ENCODE peak calls at places on chromosomes 11 and 22, in four cellular contexts. O is GM12878, X is K562, D is HepG2. Y is an unnamed sample.

GRCh38 chr11:68353118-68353517 is 40.7 kb downstream of the LRP5 start:
- DNase-seq in O (no peak), D (no peak), X (no peak), Y (no peak)

GRCh38 chr11:95042906-95043305 is 6.3 kb upstream of the KDM4F start:
- DNase-seq in O (no peak), X (no peak), D (no peak), Y (no peak)

GRCh38 chr22:50303848-50304527 is 3.5 kb downstream of the PLXNB2 start:
- DNase-seq in X (no peak), D (peak), O (no peak), Y (no peak)

GRCh38 chr11:108825381-108825780 is 160.5 kb downstream of the DDX10 start:
- DNase-seq in O (no peak), D (no peak), X (no peak), Y (no peak)

GRCh38 chr22:32023251-32023827 is 19.7 kb upstream of the SLC5A1 start:
- DNase-seq in O (no peak), X (peak), D (no peak), Y (no peak)

GRCh38 chr22:40216041-40216756 is 38.5 kb downstream of the TNRC6B start:
- DNase-seq in X (no peak), O (peak), D (no peak), Y (no peak)

GRCh38 chr11:10450451-10451398 is 4.3 kb upstream of the AMPD3 start:
- DNase-seq in X (no peak), O (no peak), D (peak), Y (no peak)

GRCh38 chr11:69592986-69593385 is 48.0 kb upstream of the CCND1 start:
- DNase-seq in D (no peak), O (no peak), X (no peak), Y (no peak)

GRCh38 chr11:112012877-112013276 is 12.3 kb upstream of the DLAT start:
- DNase-seq in X (no peak), D (peak), O (no peak), Y (no peak)

GRCh38 chr11:73779084-73779902 is 8.4 kb upstream of the MRPL48 start:
- DNase-seq in X (peak), O (peak), D (peak), Y (peak)

GRCh38 chr11:74686792-74687191 is 44.4 kb downstream of the CHRDL2 start:
- DNase-seq in X (no peak), D (no peak), O (no peak), Y (no peak)

GRCh38 chr22:33002035-33002434 is 56.1 kb downstream of the SYN3 start:
- DNase-seq in X (no peak), D (no peak), O (no peak), Y (no peak)

GRCh38 chr11:123640677-123641494 is 13.5 kb downstream of the SCN3B start:
- DNase-seq in X (peak), O (no peak), D (peak), Y (peak)

GRCh38 chr11:47551086-47551485 is 1.8 kb downstream of the CELF1 start:
- DNase-seq in X (peak), D (peak), O (no peak), Y (peak)

GRCh38 chr11:120835601-120836228 is 188.2 kb upstream of the TBCEL start:
- DNase-seq in O (peak), X (no peak), D (peak), Y (no peak)

GRCh38 chr22:20092477-20092854 is 12.4 kb downstream of the DGCR8 start:
- DNase-seq in O (no peak), D (no peak), X (no peak), Y (no peak)

GRCh38 chr22:38412435-38413084 is 42.4 kb downstream of the KCNJ4 start:
- DNase-seq in X (peak), O (no peak), D (no peak), Y (peak)

GRCh38 chr11:115170133-115170815 is 333.9 kb downstream of the CADM1 start:
- DNase-seq in D (peak), X (peak), O (no peak), Y (peak)

GRCh38 chr11:77115956-77116355 is 12.1 kb upstream of the MYO7A start:
- DNase-seq in X (no peak), O (no peak), D (no peak), Y (no peak)

GRCh38 chr22:48853627-48854240 is 973.9 kb downstream of the BRD1 start:
- DNase-seq in D (no peak), X (no peak), O (no peak), Y (no peak)

GRCh38 chr11:115581871-115582639 is 77.8 kb upstream of the CADM1 start:
- DNase-seq in O (no peak), X (peak), D (no peak), Y (peak)

GRCh38 chr11:115736146-115736545 is 231.9 kb upstream of the CADM1 start:
- DNase-seq in D (no peak), O (no peak), X (no peak), Y (no peak)

GRCh38 chr11:69278091-69278867 is 15.7 kb upstream of the MYEOV start:
- DNase-seq in X (no peak), D (no peak), O (no peak), Y (no peak)

GRCh38 chr11:18061351-18061750 is 15.3 kb upstream of the TPH1 start:
- DNase-seq in D (no peak), X (no peak), O (no peak), Y (no peak)

GRCh38 chr11:65127473-65128181 is 5.5 kb downstream of the MRPL49 start:
- DNase-seq in D (no peak), X (no peak), O (no peak), Y (no peak)

GRCh38 chr11:111520565-111520964 is 6.0 kb downstream of the HOATZ start:
- DNase-seq in D (no peak), O (no peak), X (no peak), Y (no peak)

GRCh38 chr22:50687829-50688228 is 15.2 kb downstream of the SHANK3 start:
- DNase-seq in X (no peak), O (no peak), D (no peak), Y (no peak)

GRCh38 chr11:74288161-74288560 is 23.3 kb downstream of the P4HA3 start:
- DNase-seq in X (peak), O (no peak), D (no peak), Y (no peak)

GRCh38 chr11:102226702-102227101 is 90.6 kb upstream of the BIRC3 start:
- DNase-seq in O (no peak), X (peak), D (no peak), Y (no peak)

GRCh38 chr11:102220728-102221467 is 96.4 kb upstream of the BIRC3 start:
- DNase-seq in D (no peak), O (no peak), X (no peak), Y (no peak)

GRCh38 chr11:102225689-102226562 is 91.4 kb upstream of the BIRC3 start:
- DNase-seq in D (peak), O (no peak), X (no peak), Y (no peak)

GRCh38 chr11:102229510-102230119 is 87.7 kb upstream of the BIRC3 start:
- DNase-seq in D (peak), X (no peak), O (no peak), Y (no peak)

DNA sequence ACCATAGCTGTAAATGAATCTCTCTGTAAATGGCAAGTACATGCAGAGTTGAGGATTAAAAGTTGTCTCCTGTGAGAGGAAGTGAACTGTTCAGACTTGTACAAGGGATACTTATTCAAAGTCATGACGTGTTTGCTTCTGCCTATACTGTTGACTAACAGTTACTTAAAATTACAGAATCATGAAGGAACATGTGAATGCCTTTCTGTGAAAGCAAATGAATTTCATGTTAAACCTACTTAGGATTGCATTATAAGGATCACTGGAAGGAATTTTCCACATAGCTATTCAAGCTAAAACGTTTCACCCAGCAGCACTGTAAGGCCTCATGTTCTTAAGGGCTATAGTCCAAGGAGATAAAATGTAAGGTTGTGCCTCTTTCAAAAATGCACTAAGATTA is 93.4 kb upstream of the BIRC3 start:
- DNase-seq in O (no peak), D (no peak), X (no peak), Y (no peak)
- TF ChIP-seq TARDBP in O (no peak), D (no peak), X (no peak), Y (no peak)

GRCh38 chr22:42682113-42682851 is 33.1 kb upstream of the CYB5R3 start:
- DNase-seq in O (no peak), X (no peak), D (no peak), Y (no peak)

GRCh38 chr22:42680648-42681047 is 31.5 kb upstream of the CYB5R3 start:
- DNase-seq in O (no peak), D (no peak), X (peak), Y (no peak)

GRCh38 chr22:42685941-42686666 is 34.6 kb downstream of the A4GALT start:
- DNase-seq in X (no peak), O (no peak), D (no peak), Y (no peak)

GRCh38 chr22:42684462-42685195 is 35.4 kb upstream of the CYB5R3 start:
- DNase-seq in D (no peak), O (no peak), X (no peak), Y (no peak)

DNA sequence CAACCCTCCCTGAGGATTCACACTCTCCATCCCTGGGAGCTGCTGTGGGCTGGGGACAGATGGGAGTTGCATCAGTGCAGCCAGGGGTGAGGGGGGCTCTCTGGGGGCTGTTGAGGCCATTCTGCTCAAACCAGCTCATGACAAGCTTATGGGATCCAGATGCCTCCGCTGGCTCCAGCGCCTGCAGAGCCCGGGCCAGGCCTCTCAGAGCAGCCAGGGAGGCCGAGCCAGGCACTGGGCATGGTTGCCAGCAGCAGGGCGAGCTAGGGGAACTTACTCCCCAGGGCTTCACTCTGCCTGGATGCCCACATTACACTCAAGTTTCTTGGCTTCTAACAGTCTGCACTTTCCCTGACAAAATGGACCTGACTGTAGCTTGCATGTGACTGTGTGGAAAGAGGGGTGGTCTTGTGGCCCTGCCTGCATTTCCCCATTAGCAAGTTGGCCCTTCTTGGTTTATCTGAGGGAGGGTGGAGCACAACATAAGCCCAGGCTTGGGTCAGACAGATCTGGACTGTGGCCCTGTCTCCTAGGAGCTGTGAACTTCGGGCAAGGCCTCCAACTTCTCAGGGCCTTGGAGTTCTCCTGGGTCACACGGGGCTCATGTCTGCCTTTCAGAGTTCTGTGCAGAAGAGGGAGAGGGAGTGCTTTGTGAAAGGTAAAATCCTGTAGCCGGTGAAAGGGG is 34.5 kb upstream of the CYB5R3 start:
- DNase-seq in D (no peak), X (no peak), O (no peak), Y (no peak)
- TF ChIP-seq TARDBP in D (no peak), X (no peak), O (no peak), Y (no peak)

GRCh38 chr11:44095506-44096359 is at the start of gene EXT2:
- DNase-seq in X (peak), D (peak), O (no peak), Y (peak)

GRCh38 chr11:44094260-44094868 is 1.1 kb upstream of the EXT2 start:
- DNase-seq in O (no peak), X (peak), D (peak), Y (peak)

GRCh38 chr11:44101098-44101497 is 5.6 kb downstream of the EXT2 start:
- DNase-seq in X (no peak), O (no peak), D (no peak), Y (no peak)

GRCh38 chr11:44097821-44098220 is 2.3 kb downstream of the EXT2 start:
- DNase-seq in O (no peak), X (no peak), D (no peak), Y (no peak)

DNA sequence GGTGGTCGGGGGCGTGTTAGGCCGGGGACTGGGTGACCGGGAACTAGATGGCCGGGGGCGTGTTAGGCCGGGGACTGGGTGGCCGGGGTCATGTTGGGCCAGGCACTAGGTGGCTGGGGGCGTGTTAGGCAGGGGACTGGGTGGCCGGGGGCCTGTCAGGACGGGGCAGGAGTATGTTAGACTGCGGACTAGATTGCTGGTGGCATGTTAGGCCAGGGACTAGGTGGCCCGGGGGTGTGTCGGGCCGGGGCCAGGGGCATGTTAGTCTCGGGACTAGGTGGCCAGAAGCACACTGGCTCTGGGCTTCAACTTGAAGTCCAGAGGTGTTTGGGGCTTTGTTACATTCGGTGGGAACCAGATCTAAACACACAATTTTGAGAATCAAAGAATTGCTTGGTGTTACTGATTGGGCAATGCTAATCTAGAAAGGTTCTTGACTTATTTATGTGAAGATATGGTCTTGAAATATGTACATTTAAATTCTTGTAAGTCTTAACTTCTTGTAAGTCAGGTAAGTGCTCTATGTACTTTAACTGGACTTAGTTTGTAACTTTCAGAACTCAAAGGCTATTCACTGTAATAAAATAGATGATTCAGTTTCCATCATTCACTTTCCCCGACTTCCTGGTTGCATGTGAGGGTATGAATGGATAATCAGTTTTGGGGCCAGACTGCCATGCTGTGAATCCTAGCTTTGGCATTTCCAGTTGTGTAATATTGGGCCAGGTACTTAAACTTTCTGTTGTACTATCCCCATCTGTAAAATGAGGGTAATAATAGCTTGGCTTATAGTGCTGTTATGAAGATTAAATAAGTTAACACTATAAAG is 1.1 kb downstream of the EXT2 start:
- DNase-seq in X (peak), O (no peak), D (no peak), Y (no peak)
- TF ChIP-seq TARDBP in X (no peak), O (no peak), D (no peak), Y (no peak)

DNA sequence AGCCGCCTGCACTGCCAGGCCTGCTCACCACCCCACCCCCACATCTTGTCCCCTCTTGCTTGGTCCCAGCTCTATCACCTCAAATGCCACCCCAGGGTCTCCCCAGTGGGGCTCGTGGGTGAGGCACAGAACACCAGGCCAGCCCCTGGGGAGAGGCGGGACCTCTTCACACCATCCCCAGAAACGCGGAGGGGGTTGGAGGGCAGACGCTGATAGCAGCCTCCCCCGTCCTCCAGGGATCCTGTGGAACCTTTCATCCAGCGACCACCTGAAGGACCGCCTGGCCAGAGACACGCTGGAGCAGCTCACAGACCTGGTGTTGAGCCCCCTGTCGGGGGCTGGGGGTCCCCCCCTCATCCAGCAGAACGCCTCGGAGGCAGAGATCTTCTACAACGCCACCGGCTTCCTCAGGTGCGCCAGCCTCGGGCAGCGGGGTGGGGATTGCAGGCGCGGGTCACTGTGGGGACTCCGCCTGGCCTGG is 5.8 kb downstream of the PKP3 start:
- DNase-seq in D (no peak), X (no peak), O (no peak), Y (no peak)
- TF ChIP-seq TARDBP in D (no peak), X (no peak), O (no peak), Y (no peak)

DNA sequence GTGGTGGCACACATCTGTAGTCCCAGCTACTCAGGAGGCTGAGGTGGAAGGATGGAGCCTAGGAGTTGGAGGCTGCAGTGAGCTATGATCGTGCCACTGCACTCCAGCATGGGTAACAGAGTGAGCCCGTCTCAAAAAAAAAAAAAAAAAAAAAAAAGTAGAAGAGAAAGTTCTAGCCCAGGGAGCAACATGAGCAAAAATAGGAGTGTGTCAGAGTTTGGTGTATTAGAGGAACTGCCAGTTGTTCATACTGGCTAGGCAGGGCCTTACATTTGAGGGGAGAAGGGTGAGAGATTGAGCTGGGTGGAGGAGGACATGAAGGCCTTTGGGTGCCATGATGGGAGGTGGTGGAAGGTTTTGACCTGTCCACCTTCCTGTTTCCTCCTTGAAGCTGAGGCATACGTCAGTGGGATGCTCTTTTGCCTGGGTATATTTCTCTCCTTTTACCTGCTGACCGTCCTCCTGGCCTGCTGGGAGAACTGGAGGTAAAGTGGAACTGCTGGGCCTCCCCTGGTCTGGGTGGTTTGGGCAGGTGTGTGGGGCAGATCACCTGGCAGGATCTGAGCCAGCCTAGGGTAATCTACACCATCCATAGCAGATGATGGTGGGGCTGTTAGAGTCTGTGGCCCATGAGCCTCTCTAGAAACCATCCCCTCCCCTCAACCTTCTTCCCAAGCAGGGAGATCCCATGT is 7.3 kb downstream of the SIDT2 start:
- DNase-seq in X (no peak), D (no peak), O (peak), Y (no peak)
- TF ChIP-seq TARDBP in X (no peak), D (no peak), O (no peak), Y (no peak)

Y was measured in HEK293T.